ENCODE peak calls at places on chromosomes 11 and 22, in five cellular contexts. P is GM23338, V is endothelial cell of umbilical vein, O is PC-3, I is fibroblast of lung. W is an unnamed sample.

GRCh38 chr11:45974806-45975205 is 52.4 kb downstream of the LARGE2 start:
- DNase-seq in O (no peak), I (peak; percentile 47), V (no peak), P (no peak), W (no peak)

GRCh38 chr11:44709966-44710365 is 16.8 kb upstream of the TSPAN18 start:
- DNase-seq in I (peak; percentile 6), O (peak; percentile 14), P (no peak), V (peak; percentile 59), W (peak; percentile 62)

GRCh38 chr11:81574301-81574700 is 1159.4 kb downstream of the FAM181B start:
- DNase-seq in V (no peak), O (no peak), P (no peak), I (no peak), W (peak; percentile 98)

GRCh38 chr22:23823331-23823791 is 15.4 kb downstream of the DERL3 start:
- DNase-seq in O (no peak), V (no peak), I (no peak), P (no peak), W (no peak)

GRCh38 chr11:45843158-45843924 is 3.9 kb upstream of the CRY2 start:
- DNase-seq in P (peak; percentile 96), V (peak; percentile 80), O (peak; percentile 88), I (peak; percentile 87), W (peak; percentile 98)

GRCh38 chr22:29197096-29197495 is 8.6 kb upstream of the EMID1 start:
- DNase-seq in O (no peak), P (no peak), I (peak; percentile 15), V (no peak), W (no peak)

GRCh38 chr11:102986815-102987214 is 31.3 kb upstream of the MMP13 start:
- DNase-seq in V (peak; percentile 35), O (peak; percentile 53), I (peak; percentile 78), P (no peak), W (no peak)

GRCh38 chr11:88208742-88209141 is 33.5 kb upstream of the RAB38 start:
- DNase-seq in P (no peak), I (peak; percentile 2), O (no peak), V (no peak), W (no peak)

GRCh38 chr11:109859325-109859724 is 233.9 kb upstream of the ZC3H12C start:
- DNase-seq in V (peak; percentile 61), O (peak; percentile 76), I (peak; percentile 60), P (no peak), W (no peak)

GRCh38 chr22:17772963-17773605 is 1.2 kb downstream of the BID start:
- DNase-seq in V (no peak), P (peak; percentile 42), I (no peak), O (peak; percentile 43), W (no peak)

GRCh38 chr11:21475276-21475675 is 717.6 kb upstream of the ANO5 start:
- DNase-seq in P (peak; percentile 40), V (no peak), O (no peak), I (no peak), W (peak; percentile 25)

GRCh38 chr11:17164361-17165246 is 43.2 kb downstream of the PIK3C2A start:
- DNase-seq in V (peak; percentile 31), O (no peak), I (peak; percentile 42), P (no peak), W (no peak)

GRCh38 chr22:38286915-38287669 is 14.3 kb upstream of the TMEM184B start:
- DNase-seq in O (no peak), V (no peak), I (no peak), P (peak; percentile 61), W (no peak)

GRCh38 chr11:17528181-17528691 is 16.0 kb downstream of the USH1C start:
- DNase-seq in I (peak; percentile 35), O (peak; percentile 65), V (peak; percentile 42), P (peak; percentile 87), W (peak; percentile 60)

GRCh38 chr22:32590556-32590955 is 115.9 kb downstream of the FBXO7 start:
- DNase-seq in V (no peak), P (no peak), I (peak; percentile 84), O (peak; percentile 7), W (no peak)

GRCh38 chr11:76658231-76658630 is 12.3 kb downstream of the LRRC32 start:
- DNase-seq in O (no peak), I (no peak), P (no peak), V (no peak), W (no peak)

GRCh38 chr11:12258451-12258850 is 118.9 kb upstream of the PARVA start:
- DNase-seq in V (no peak), P (no peak), O (peak; percentile 47), I (no peak), W (no peak)

GRCh38 chr11:45332486-45332934 is 46.4 kb upstream of the SYT13 start:
- DNase-seq in I (peak; percentile 49), V (no peak), P (peak; percentile 72), O (no peak), W (peak; percentile 80)

GRCh38 chr11:58645854-58646253 is 23.4 kb downstream of the CNTF start:
- DNase-seq in V (no peak), P (no peak), O (no peak), I (no peak), W (no peak)

DNA sequence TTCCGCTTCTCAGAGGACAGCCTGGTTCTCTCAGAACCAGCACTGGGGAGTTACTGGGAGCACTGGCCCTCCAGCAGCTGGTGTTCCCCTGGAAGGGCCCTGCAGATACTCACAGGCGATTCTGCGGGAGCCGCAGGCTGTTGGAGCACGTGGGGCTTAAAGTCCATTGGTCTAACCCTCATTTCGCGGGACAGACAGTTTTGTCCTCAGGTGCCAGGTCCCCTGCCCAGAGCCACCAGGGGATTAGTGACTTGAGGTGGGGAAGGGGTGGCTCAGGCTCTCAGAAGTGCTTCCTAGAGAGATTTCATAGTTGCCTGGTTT is 53.9 kb downstream of the CACNA1I start:
- DNase-seq in P (peak; percentile 56), V (no peak), O (no peak), I (no peak), W (no peak)
- TF ChIP-seq EZH2 in P (no peak), V (no peak), O (no peak), I (no peak), W (no peak)

GRCh38 chr22:31211862-31212730 is at the start of gene LIMK2:
- DNase-seq in V (peak; percentile 88), O (peak; percentile 83), P (peak; percentile 98), I (peak; percentile 76), W (peak; percentile 94)
- TF ChIP-seq EZH2 in V (no peak), O (no peak), P (no peak), I (no peak), W (no peak)

GRCh38 chr11:64605248-64605560 is 14.2 kb downstream of the SLC22A12 start:
- DNase-seq in P (no peak), I (no peak), V (no peak), O (no peak), W (no peak)
- TF ChIP-seq EZH2 in P (no peak), I (no peak), V (no peak), O (no peak), W (no peak)

GRCh38 chr11:33860926-33861325 is 30.9 kb downstream of the LMO2 start:
- DNase-seq in V (no peak), I (no peak), O (no peak), P (no peak), W (no peak)
- TF ChIP-seq EZH2 in V (no peak), I (no peak), O (no peak), P (no peak), W (no peak)

GRCh38 chr11:114060402-114061052 is 1.0 kb downstream of the ZBTB16 start:
- DNase-seq in I (no peak), P (peak; percentile 51), V (peak; percentile 58), O (no peak), W (peak; percentile 62)
- TF ChIP-seq EZH2 in I (peak; percentile 7), P (no peak), V (no peak), O (peak; percentile 90), W (no peak)

GRCh38 chr11:13649619-13650018 is 18.8 kb upstream of the FAR1 start:
- DNase-seq in V (no peak), I (no peak), P (no peak), O (no peak), W (no peak)
- TF ChIP-seq EZH2 in V (no peak), I (no peak), P (no peak), O (no peak), W (no peak)

GRCh38 chr11:92153542-92153941 is 71.1 kb upstream of the FAT3 start:
- DNase-seq in V (no peak), I (no peak), P (no peak), O (no peak), W (no peak)
- TF ChIP-seq EZH2 in V (no peak), I (no peak), P (no peak), O (no peak), W (no peak)

DNA sequence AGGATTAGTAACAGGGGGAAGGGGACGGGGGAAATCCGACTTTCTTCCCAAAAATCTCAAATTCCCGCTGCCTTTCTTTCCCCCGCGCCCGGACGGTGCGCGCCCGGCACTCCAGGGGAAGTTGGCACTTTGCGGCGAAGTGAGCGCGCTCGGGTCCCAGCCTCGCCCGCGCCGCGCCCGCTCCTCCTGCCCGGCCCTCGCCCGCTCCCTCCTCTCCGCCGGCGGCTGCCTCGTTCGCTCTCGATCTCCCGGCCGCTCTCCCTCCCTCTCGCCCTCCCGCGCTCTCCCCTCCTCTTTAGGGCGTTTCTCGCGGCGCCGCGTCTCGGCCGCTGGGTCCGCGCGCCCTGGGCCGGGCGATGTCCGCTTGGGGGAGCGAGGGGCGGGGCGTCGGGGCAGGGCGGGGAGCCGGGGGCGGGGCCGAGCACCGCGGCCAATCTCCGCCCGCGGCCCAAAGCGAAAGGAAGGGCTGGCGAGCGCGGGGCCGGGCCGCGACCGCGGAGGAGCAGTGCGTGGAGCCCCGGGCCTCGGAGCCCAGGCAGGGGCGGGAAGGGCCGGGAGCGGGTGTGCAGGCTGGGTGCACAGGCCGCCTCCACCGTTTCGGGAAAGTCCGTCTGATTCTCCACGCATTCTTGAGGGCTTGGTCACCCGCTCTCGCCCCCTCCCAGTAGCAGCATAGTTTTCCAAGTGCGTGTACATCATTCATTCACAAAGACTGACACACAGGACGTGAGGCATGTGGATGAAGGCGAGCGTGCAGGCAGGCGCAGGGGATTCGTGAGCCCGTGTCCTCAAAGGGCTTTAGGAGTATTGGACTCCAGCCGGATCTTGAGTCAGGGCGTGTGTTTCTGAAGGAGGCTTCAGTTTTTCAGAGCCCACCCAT is 65.1 kb downstream of the ETS1 start:
- DNase-seq in I (peak; percentile 97), O (peak; percentile 99), P (peak; percentile 96), V (peak; percentile 97), W (peak; percentile 89)
- TF ChIP-seq EZH2 in I (no peak), O (no peak), P (no peak), V (no peak), W (no peak)

GRCh38 chr11:77871855-77872254 is 50.9 kb downstream of the AAMDC start:
- DNase-seq in I (no peak), V (no peak), O (peak; percentile 28), P (no peak), W (no peak)

GRCh38 chr11:77879218-77879617 is 58.3 kb downstream of the AAMDC start:
- DNase-seq in I (peak; percentile 73), P (no peak), V (no peak), O (no peak), W (peak; percentile 25)

GRCh38 chr11:77874206-77874605 is 53.3 kb downstream of the AAMDC start:
- DNase-seq in O (no peak), V (no peak), P (no peak), I (no peak), W (no peak)

GRCh38 chr11:77873345-77873744 is 52.4 kb downstream of the AAMDC start:
- DNase-seq in I (no peak), O (no peak), P (no peak), V (no peak), W (no peak)

GRCh38 chr11:77876045-77876444 is 55.1 kb downstream of the AAMDC start:
- DNase-seq in O (no peak), P (peak; percentile 35), V (no peak), I (no peak), W (no peak)
- TF ChIP-seq EZH2 in O (no peak), P (no peak), V (no peak), I (no peak), W (no peak)

W was measured in A673.